ENCODE peak calls at places on chromosomes 1 and 21, in six cellular contexts. One of them, this sample, is unnamed.

GRCh38 chr1:95407146-95407863 is 173.3 kb downstream of the RWDD3 start:
- DNase-seq in neural crest cell: no peak
- DNase-seq in Peyer's patch: no peak
- DNase-seq in right lobe of liver: no peak
- DNase-seq in GM06990: no peak
- DNase-seq in CD4-positive, alpha-beta T cell: no peak
- DNase-seq in this sample: no peak

GRCh38 chr1:210236840-210237409 is 4.3 kb downstream of the SERTAD4 start:
- DNase-seq in neural crest cell: no peak
- DNase-seq in CD4-positive, alpha-beta T cell: no peak
- DNase-seq in right lobe of liver: no peak
- DNase-seq in GM06990: no peak
- DNase-seq in Peyer's patch: no peak
- DNase-seq in this sample: no peak

GRCh38 chr1:67532452-67533216 is 102.4 kb upstream of the SERBP1 start:
- DNase-seq in GM06990: peak
- DNase-seq in neural crest cell: peak
- DNase-seq in CD4-positive, alpha-beta T cell: no peak
- DNase-seq in Peyer's patch: no peak
- DNase-seq in right lobe of liver: no peak
- DNase-seq in this sample: peak

GRCh38 chr1:2290595-2291510 is 62.7 kb downstream of the SKI start:
- DNase-seq in Peyer's patch: peak
- DNase-seq in GM06990: peak
- DNase-seq in right lobe of liver: peak
- DNase-seq in CD4-positive, alpha-beta T cell: peak
- DNase-seq in neural crest cell: no peak
- DNase-seq in this sample: peak

GRCh38 chr21:25428537-25428936 is 178.7 kb downstream of the MRPL39 start:
- DNase-seq in CD4-positive, alpha-beta T cell: no peak
- DNase-seq in Peyer's patch: no peak
- DNase-seq in GM06990: no peak
- DNase-seq in right lobe of liver: no peak
- DNase-seq in neural crest cell: no peak
- DNase-seq in this sample: no peak

GRCh38 chr1:33960496-33960895 is 96.6 kb downstream of the HMGB4 start:
- DNase-seq in CD4-positive, alpha-beta T cell: no peak
- DNase-seq in neural crest cell: no peak
- DNase-seq in GM06990: no peak
- DNase-seq in right lobe of liver: no peak
- DNase-seq in Peyer's patch: no peak
- DNase-seq in this sample: no peak

GRCh38 chr1:99994496-99994895 is 24.7 kb downstream of the SLC35A3 start:
- DNase-seq in neural crest cell: no peak
- DNase-seq in right lobe of liver: no peak
- DNase-seq in GM06990: no peak
- DNase-seq in CD4-positive, alpha-beta T cell: no peak
- DNase-seq in Peyer's patch: no peak
- DNase-seq in this sample: no peak

GRCh38 chr1:25795955-25796806 is 3.8 kb upstream of the SELENON start:
- DNase-seq in neural crest cell: no peak
- DNase-seq in right lobe of liver: no peak
- DNase-seq in CD4-positive, alpha-beta T cell: no peak
- DNase-seq in Peyer's patch: no peak
- DNase-seq in GM06990: no peak
- DNase-seq in this sample: no peak

GRCh38 chr1:156852414-156852874 is 6.5 kb downstream of the INSRR start:
- DNase-seq in Peyer's patch: no peak
- DNase-seq in right lobe of liver: peak
- DNase-seq in GM06990: no peak
- DNase-seq in CD4-positive, alpha-beta T cell: no peak
- DNase-seq in neural crest cell: no peak
- DNase-seq in this sample: no peak

GRCh38 chr1:175434268-175434860 is 241.8 kb upstream of the KIAA0040 start:
- DNase-seq in Peyer's patch: no peak
- DNase-seq in neural crest cell: no peak
- DNase-seq in right lobe of liver: no peak
- DNase-seq in GM06990: peak
- DNase-seq in CD4-positive, alpha-beta T cell: no peak
- DNase-seq in this sample: no peak

GRCh38 chr1:109314805-109315204 is 8.0 kb upstream of the MYBPHL start:
- DNase-seq in Peyer's patch: no peak
- DNase-seq in GM06990: no peak
- DNase-seq in neural crest cell: no peak
- DNase-seq in CD4-positive, alpha-beta T cell: no peak
- DNase-seq in right lobe of liver: no peak
- DNase-seq in this sample: no peak

GRCh38 chr1:241079459-241079858 is 277.5 kb downstream of the RGS7 start:
- DNase-seq in Peyer's patch: no peak
- DNase-seq in neural crest cell: no peak
- DNase-seq in CD4-positive, alpha-beta T cell: no peak
- DNase-seq in GM06990: no peak
- DNase-seq in right lobe of liver: no peak
- DNase-seq in this sample: no peak

GRCh38 chr1:7549277-7549676 is 221.8 kb upstream of the VAMP3 start:
- DNase-seq in GM06990: peak
- DNase-seq in CD4-positive, alpha-beta T cell: no peak
- DNase-seq in Peyer's patch: peak
- DNase-seq in right lobe of liver: peak
- DNase-seq in neural crest cell: no peak
- DNase-seq in this sample: peak

GRCh38 chr1:86648255-86648654 is 56.1 kb upstream of the SH3GLB1 start:
- DNase-seq in Peyer's patch: no peak
- DNase-seq in right lobe of liver: no peak
- DNase-seq in CD4-positive, alpha-beta T cell: no peak
- DNase-seq in neural crest cell: no peak
- DNase-seq in GM06990: no peak
- DNase-seq in this sample: peak

GRCh38 chr21:27505516-27505915 is 538.6 kb upstream of the ADAMTS5 start:
- DNase-seq in Peyer's patch: no peak
- DNase-seq in GM06990: no peak
- DNase-seq in CD4-positive, alpha-beta T cell: no peak
- DNase-seq in right lobe of liver: no peak
- DNase-seq in neural crest cell: no peak
- DNase-seq in this sample: peak

GRCh38 chr1:147773215-147773715 is 12.9 kb upstream of the GJA5 start:
- DNase-seq in CD4-positive, alpha-beta T cell: no peak
- DNase-seq in right lobe of liver: no peak
- DNase-seq in Peyer's patch: no peak
- DNase-seq in neural crest cell: no peak
- DNase-seq in GM06990: no peak
- DNase-seq in this sample: no peak

GRCh38 chr1:227888404-227889046 is 59.2 kb downstream of the WNT9A start:
- DNase-seq in Peyer's patch: peak
- DNase-seq in neural crest cell: no peak
- DNase-seq in CD4-positive, alpha-beta T cell: no peak
- DNase-seq in right lobe of liver: peak
- DNase-seq in GM06990: no peak
- DNase-seq in this sample: no peak

GRCh38 chr1:104933846-104934245 is 1184.1 kb downstream of the AMY1C start:
- DNase-seq in neural crest cell: no peak
- DNase-seq in right lobe of liver: peak
- DNase-seq in GM06990: peak
- DNase-seq in Peyer's patch: no peak
- DNase-seq in CD4-positive, alpha-beta T cell: no peak
- DNase-seq in this sample: no peak

GRCh38 chr1:165699577-165699976 is 1.2 kb upstream of the ALDH9A1 start:
- DNase-seq in right lobe of liver: no peak
- DNase-seq in neural crest cell: no peak
- DNase-seq in GM06990: no peak
- DNase-seq in Peyer's patch: no peak
- DNase-seq in CD4-positive, alpha-beta T cell: no peak
- DNase-seq in this sample: no peak

GRCh38 chr1:165695011-165695410 is 3.4 kb downstream of the ALDH9A1 start:
- DNase-seq in GM06990: no peak
- DNase-seq in CD4-positive, alpha-beta T cell: no peak
- DNase-seq in right lobe of liver: no peak
- DNase-seq in Peyer's patch: no peak
- DNase-seq in neural crest cell: no peak
- DNase-seq in this sample: no peak

GRCh38 chr1:165697491-165697880 is 876 bp downstream of the ALDH9A1 start:
- DNase-seq in Peyer's patch: no peak
- DNase-seq in neural crest cell: no peak
- DNase-seq in right lobe of liver: no peak
- DNase-seq in CD4-positive, alpha-beta T cell: no peak
- DNase-seq in GM06990: no peak
- DNase-seq in this sample: no peak

GRCh38 chr1:165696625-165697100 is 1.7 kb downstream of the ALDH9A1 start:
- DNase-seq in GM06990: no peak
- DNase-seq in Peyer's patch: no peak
- DNase-seq in neural crest cell: no peak
- DNase-seq in CD4-positive, alpha-beta T cell: no peak
- DNase-seq in right lobe of liver: no peak
- DNase-seq in this sample: peak

DNA sequence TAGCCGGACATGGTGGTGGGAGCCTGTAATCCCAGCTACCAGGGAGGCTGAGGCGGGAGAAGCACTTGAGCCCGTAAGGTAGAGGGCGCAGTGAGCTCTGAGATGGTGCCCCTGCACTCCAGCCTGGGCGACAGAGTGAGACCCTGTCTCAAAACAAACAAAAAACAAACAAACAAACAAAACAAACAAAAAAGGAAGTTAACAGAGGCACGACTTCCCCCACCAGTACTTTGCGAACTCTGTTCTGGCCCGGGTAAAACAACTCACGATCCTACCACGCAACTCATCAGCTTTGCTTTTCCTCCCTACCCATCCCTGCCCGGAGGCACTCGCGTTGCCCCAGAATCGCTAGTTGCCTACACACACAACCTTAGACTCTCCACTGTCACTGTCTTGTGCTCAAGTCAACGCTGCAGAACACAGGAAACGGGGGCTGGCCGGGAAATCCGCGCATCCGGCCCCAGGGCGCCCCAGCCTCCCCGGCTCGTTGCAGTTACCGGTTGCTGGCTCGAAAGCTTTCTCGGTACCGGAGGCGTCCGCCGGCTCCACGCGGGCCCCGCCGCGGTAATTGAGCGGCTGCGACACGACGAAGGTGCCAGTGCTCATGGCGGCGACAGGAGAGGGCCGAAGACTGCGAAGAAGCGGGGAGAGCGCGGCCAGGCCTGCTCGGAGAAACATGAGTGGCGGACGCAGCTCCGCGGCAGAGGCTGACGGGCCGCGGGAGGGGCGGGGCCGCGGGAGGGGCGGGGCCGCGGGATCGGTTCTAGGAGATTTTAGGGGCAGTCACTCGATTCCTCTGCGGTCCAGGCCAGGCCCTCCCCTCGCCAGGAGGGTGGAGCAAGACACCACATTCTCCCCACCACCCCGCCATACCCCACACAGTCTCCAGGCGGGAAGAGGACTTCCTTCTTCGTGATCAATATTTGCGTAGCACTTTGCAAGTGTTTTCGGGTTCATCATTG is at the start of gene ALDH9A1:
- DNase-seq in GM06990: peak
- DNase-seq in neural crest cell: peak
- DNase-seq in Peyer's patch: peak
- DNase-seq in CD4-positive, alpha-beta T cell: peak
- DNase-seq in right lobe of liver: peak
- DNase-seq in this sample: peak
- TF ChIP-seq CTCF in GM06990: peak
- TF ChIP-seq CTCF in neural crest cell: peak
- TF ChIP-seq CTCF in Peyer's patch: peak
- TF ChIP-seq CTCF in CD4-positive, alpha-beta T cell: no peak
- TF ChIP-seq CTCF in right lobe of liver: peak
- TF ChIP-seq CTCF in this sample: peak

DNA sequence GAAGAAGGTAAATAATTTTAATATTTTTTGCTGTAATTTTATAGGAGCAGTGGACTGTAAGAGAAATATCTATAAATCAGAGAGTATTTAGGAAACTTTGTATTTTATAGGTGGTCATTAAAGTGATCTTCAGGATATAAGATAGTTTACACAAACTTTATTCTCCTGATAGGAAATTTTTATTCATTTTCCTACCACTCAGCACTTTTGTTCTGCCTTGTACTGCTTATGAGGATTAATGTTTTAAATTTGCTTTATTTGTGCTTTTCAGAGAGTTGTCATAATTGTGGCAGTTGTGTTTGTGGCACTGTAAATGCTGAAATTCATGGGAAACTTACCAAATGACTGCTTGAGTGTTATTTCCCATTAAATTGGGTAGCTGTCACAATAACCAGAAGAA is 29.7 kb downstream of the UHMK1 start:
- DNase-seq in neural crest cell: no peak
- DNase-seq in GM06990: no peak
- DNase-seq in right lobe of liver: no peak
- DNase-seq in CD4-positive, alpha-beta T cell: no peak
- DNase-seq in Peyer's patch: no peak
- DNase-seq in this sample: no peak
- TF ChIP-seq CTCF in neural crest cell: no peak
- TF ChIP-seq CTCF in GM06990: no peak
- TF ChIP-seq CTCF in right lobe of liver: no peak
- TF ChIP-seq CTCF in CD4-positive, alpha-beta T cell: no peak
- TF ChIP-seq CTCF in Peyer's patch: no peak
- TF ChIP-seq CTCF in this sample: no peak

GRCh38 chr1:218342091-218342490 is 3.0 kb upstream of the TGFB2 start:
- DNase-seq in GM06990: no peak
- DNase-seq in right lobe of liver: no peak
- DNase-seq in neural crest cell: no peak
- DNase-seq in Peyer's patch: no peak
- DNase-seq in CD4-positive, alpha-beta T cell: no peak
- DNase-seq in this sample: no peak
- TF ChIP-seq CTCF in GM06990: no peak
- TF ChIP-seq CTCF in right lobe of liver: no peak
- TF ChIP-seq CTCF in neural crest cell: no peak
- TF ChIP-seq CTCF in Peyer's patch: no peak
- TF ChIP-seq CTCF in CD4-positive, alpha-beta T cell: no peak
- TF ChIP-seq CTCF in this sample: no peak

GRCh38 chr21:37061926-37062591 is 10.8 kb downstream of the PIGP start:
- DNase-seq in Peyer's patch: no peak
- DNase-seq in right lobe of liver: no peak
- DNase-seq in CD4-positive, alpha-beta T cell: no peak
- DNase-seq in neural crest cell: no peak
- DNase-seq in GM06990: no peak
- DNase-seq in this sample: no peak

GRCh38 chr21:37057614-37058013 is 15.3 kb downstream of the PIGP start:
- DNase-seq in Peyer's patch: no peak
- DNase-seq in neural crest cell: no peak
- DNase-seq in GM06990: no peak
- DNase-seq in right lobe of liver: no peak
- DNase-seq in CD4-positive, alpha-beta T cell: no peak
- DNase-seq in this sample: no peak

GRCh38 chr21:37062592-37062933 is 10.3 kb downstream of the PIGP start:
- DNase-seq in right lobe of liver: no peak
- DNase-seq in neural crest cell: no peak
- DNase-seq in Peyer's patch: no peak
- DNase-seq in CD4-positive, alpha-beta T cell: no peak
- DNase-seq in GM06990: no peak
- DNase-seq in this sample: no peak

GRCh38 chr21:37059181-37059580 is 13.7 kb downstream of the PIGP start:
- DNase-seq in CD4-positive, alpha-beta T cell: no peak
- DNase-seq in Peyer's patch: no peak
- DNase-seq in right lobe of liver: no peak
- DNase-seq in GM06990: no peak
- DNase-seq in neural crest cell: no peak
- DNase-seq in this sample: no peak

DNA sequence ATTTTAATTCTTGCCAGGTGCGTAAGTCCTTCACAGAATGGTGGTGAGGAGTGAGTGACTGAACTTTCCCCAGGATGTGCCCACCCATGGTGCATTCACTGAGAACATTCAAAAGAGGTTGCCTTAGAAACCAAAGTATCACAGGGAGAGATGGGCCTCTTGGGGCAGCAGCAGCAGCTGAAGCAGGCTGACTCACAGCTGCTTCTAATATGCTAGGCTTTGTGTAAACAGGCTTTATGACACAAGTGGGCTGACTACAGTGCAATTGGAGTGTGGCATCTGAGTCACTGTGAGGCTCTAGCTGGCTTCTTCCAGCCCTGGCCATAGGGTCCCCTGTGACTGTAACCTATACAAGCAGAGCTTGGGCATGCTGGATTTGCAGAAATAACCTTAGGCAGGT is 12.6 kb downstream of the PIGP start:
- DNase-seq in right lobe of liver: no peak
- DNase-seq in Peyer's patch: no peak
- DNase-seq in CD4-positive, alpha-beta T cell: no peak
- DNase-seq in neural crest cell: peak
- DNase-seq in GM06990: no peak
- DNase-seq in this sample: peak
- TF ChIP-seq CTCF in right lobe of liver: no peak
- TF ChIP-seq CTCF in Peyer's patch: no peak
- TF ChIP-seq CTCF in CD4-positive, alpha-beta T cell: no peak
- TF ChIP-seq CTCF in neural crest cell: no peak
- TF ChIP-seq CTCF in GM06990: no peak
- TF ChIP-seq CTCF in this sample: no peak

This sample was measured in HFF-Myc.